ENCODE peak calls at places on chromosomes 13 and 19, in seven cellular contexts. C is uterus, W is HL-60, B is heart left ventricle, N is heart right ventricle, X is colonic mucosa, O is left ventricle myocardium inferior. E is an unnamed sample. For H3K27me3, the result is how much of the 10 kb centered on the place peaks cover.

GRCh38 chr19:50555447-50556235 is 12.6 kb downstream of the LRRC4B start:
- DNase-seq in C (no peak), W (no peak), N (peak), O (peak), X (no peak), B (no peak), E (no peak)

GRCh38 chr19:47027586-47028371 is 8.1 kb downstream of the NPAS1 start:
- DNase-seq in N (no peak), W (no peak), X (no peak), B (no peak), O (no peak), C (no peak), E (no peak)

GRCh38 chr13:39768962-39769361 is 113.5 kb downstream of the COG6 start:
- DNase-seq in N (no peak), O (no peak), W (no peak), X (no peak), C (no peak), B (no peak), E (no peak)

GRCh38 chr19:56109216-56109615 is 11.9 kb downstream of the ZNF787 start:
- DNase-seq in C (no peak), O (no peak), N (no peak), X (no peak), B (no peak), W (no peak), E (no peak)

GRCh38 chr19:33291623-33292534 is 10.5 kb downstream of the CEBPA start:
- DNase-seq in W (no peak), C (no peak), B (no peak), X (peak), N (no peak), O (no peak), E (no peak)

GRCh38 chr19:3698386-3698950 is 1.8 kb downstream of the PIP5K1C start:
- DNase-seq in N (no peak), O (no peak), B (no peak), W (no peak), X (no peak), C (no peak), E (no peak)

GRCh38 chr13:60590775-60591174 is 193.8 kb downstream of the TDRD3 start:
- DNase-seq in W (peak), N (no peak), B (no peak), O (no peak), C (no peak), X (no peak), E (no peak)

GRCh38 chr19:2337329-2337707 is 8.8 kb downstream of the SPPL2B start:
- DNase-seq in W (no peak), N (no peak), C (peak), X (no peak), O (no peak), B (no peak), E (no peak)

GRCh38 chr13:101520672-101521071 is 68.2 kb downstream of the ITGBL1 start:
- DNase-seq in C (no peak), O (no peak), N (no peak), B (no peak), W (no peak), X (no peak), E (no peak)

GRCh38 chr19:45294291-45295029 is 28.2 kb downstream of the CKM start:
- DNase-seq in B (peak), C (no peak), N (peak), W (no peak), X (no peak), O (peak), E (no peak)

GRCh38 chr13:75372517-75372916 is 109.5 kb downstream of the TBC1D4 start:
- DNase-seq in C (no peak), W (no peak), N (no peak), X (peak), B (peak), O (no peak), E (no peak)

GRCh38 chr19:40623403-40624239 is 22.5 kb downstream of the LTBP4 start:
- DNase-seq in O (no peak), B (no peak), C (peak), X (peak), N (no peak), W (no peak), E (no peak)

GRCh38 chr13:44703371-44703770 is 127.2 kb upstream of the TSC22D1 start:
- DNase-seq in N (no peak), X (no peak), B (no peak), C (no peak), O (no peak), W (no peak), E (no peak)

GRCh38 chr19:16836115-16836905 is 7.1 kb downstream of the SIN3B start:
- DNase-seq in X (no peak), N (no peak), B (no peak), O (no peak), C (peak), W (no peak), E (no peak)

GRCh38 chr13:105037064-105037463 is 1498.4 kb downstream of the EFNB2 start:
- DNase-seq in W (no peak), N (no peak), O (no peak), X (no peak), C (no peak), B (no peak), E (no peak)

GRCh38 chr19:37243206-37243632 is 25.2 kb downstream of the ZNF383 start:
- DNase-seq in X (no peak), N (no peak), O (no peak), C (no peak), B (no peak), W (no peak), E (no peak)

GRCh38 chr19:19488041-19488874 is 27.1 kb downstream of the TSSK6 start:
- DNase-seq in O (no peak), C (no peak), X (peak), N (no peak), B (no peak), W (no peak), E (no peak)

GRCh38 chr19:19489804-19490204 is 25.5 kb downstream of the TSSK6 start:
- DNase-seq in W (no peak), N (no peak), X (no peak), B (no peak), O (no peak), C (no peak), E (no peak)

GRCh38 chr19:19487077-19488040 is 28.0 kb downstream of the TSSK6 start:
- DNase-seq in O (no peak), N (no peak), B (no peak), C (no peak), W (no peak), X (no peak), E (no peak)

GRCh38 chr19:19490247-19490968 is 24.9 kb downstream of the TSSK6 start:
- DNase-seq in X (peak), O (peak), W (peak), B (peak), N (peak), C (peak), E (peak)

DNA sequence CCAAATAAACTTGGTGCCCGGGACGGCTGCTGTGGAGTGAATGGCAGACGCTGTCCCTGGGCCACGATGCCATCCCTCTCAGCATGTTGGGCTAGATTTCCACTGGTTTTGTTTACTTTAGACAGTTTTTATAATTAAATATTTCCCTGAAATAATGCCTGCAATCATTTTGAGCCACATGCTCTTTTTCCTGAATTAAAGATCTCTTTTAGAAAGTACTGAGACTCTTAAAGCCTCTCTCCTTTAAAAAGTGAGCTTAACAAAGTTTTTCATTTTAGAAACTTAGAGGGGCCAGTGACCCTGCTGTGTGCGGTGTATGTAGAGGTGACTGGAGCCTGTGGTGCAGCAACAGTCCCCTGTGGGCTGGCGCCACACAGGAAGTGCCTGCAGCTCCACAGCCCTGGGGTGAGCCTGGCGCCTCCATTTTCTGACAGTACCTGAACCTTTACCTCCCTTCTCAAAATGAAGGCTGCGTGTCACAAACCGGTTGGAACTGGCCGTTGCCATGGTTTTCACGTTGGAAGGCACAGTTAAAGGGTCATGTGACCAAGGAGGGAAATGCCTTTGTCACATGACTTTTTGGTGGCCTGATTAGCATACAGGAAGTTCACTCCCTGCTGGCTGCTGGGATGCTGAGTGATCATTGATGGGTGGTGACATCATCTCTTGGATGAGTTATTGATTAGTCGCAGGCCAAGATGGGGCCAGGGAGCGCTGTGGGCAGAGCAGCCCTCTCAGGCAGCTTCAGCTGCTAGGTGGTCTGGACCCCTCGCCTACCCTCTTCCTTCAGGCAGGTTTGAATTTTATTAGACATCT is 26.3 kb downstream of the TSSK6 start:
- DNase-seq in X (peak), C (peak), W (peak), B (peak), O (peak), N (peak), E (peak)
- H3K4me3 ChIP-seq in X (no peak), C (no peak), W (no peak), B (no peak), O (peak), N (peak), E (no peak)

GRCh38 chr19:12751635-12752034 is at the start of gene BEST2:
- DNase-seq in B (no peak), C (no peak), N (no peak), X (no peak), W (no peak), O (no peak), E (no peak)

GRCh38 chr19:12757544-12758274 is 6.1 kb downstream of the BEST2 start:
- DNase-seq in C (peak), W (no peak), O (peak), X (peak), B (peak), N (peak), E (peak)

GRCh38 chr19:12752056-12752781 is 628 bp downstream of the BEST2 start:
- DNase-seq in C (no peak), O (no peak), W (no peak), X (no peak), B (no peak), N (no peak), E (no peak)

GRCh38 chr19:12756150-12756883 is 4.7 kb downstream of the BEST2 start:
- DNase-seq in B (no peak), N (no peak), W (no peak), O (no peak), X (no peak), C (no peak), E (no peak)

GRCh38 chr19:12754465-12755196 is 3.0 kb downstream of the BEST2 start:
- DNase-seq in O (no peak), W (no peak), X (no peak), C (no peak), N (no peak), B (no peak), E (no peak)
- H3K27me3 ChIP-seq in O (half or more), W (under half), X (under half), C (under half), N (under half), B (under half), E (under half)

GRCh38 chr13:51793570-51794273 is 10.2 kb downstream of the DHRS12 start:
- DNase-seq in B (no peak), N (no peak), X (no peak), O (no peak), C (no peak), W (peak), E (no peak)
- H3K4me3 ChIP-seq in B (no peak), N (no peak), X (no peak), O (no peak), C (no peak), W (no peak), E (no peak)

DNA sequence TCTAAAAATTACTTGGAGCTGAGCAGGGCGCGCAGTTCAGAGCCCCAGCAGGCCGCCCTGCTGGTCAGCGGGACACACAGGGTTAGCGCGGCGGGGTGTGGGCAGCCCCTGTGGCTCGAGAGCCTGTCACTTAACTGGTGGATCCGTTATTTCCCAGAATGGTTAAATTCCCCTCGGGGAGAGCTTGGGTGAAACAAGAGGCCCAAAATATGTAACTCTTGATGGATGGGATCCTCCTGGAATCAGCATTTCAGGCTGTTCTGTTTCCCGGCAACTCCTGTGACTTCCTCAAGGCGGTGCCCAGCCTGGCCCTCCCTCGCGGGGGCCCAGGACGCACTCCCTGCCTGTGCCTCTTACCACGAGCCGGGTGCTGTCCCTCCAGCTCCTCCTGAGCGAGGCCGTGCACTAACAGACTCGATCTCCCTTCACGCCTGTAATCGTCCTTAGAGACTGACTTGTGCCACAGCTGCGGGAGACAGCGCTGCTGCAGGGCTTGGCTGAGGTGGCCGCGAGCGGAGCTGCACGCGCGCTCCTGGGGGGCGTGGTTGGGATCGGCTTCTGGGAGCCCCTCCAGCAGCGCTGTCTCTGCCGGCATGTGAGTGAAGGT is 9.7 kb downstream of the PTBP1 start:
- DNase-seq in B (no peak), C (no peak), N (no peak), O (no peak), X (no peak), W (peak), E (no peak)
- H3K27me3 ChIP-seq in B (under half), C (under half), N (under half), O (under half), X (under half), W (under half), E (under half)

GRCh38 chr13:95497307-95497943 is 55.1 kb upstream of the CLDN10 start:
- DNase-seq in N (peak), X (no peak), O (peak), C (no peak), B (peak), W (no peak), E (no peak)
- H3K4me3 ChIP-seq in N (no peak), X (no peak), O (no peak), C (no peak), B (no peak), W (no peak), E (no peak)